ENCODE peak calls at places on chromosomes 3 and 15, in four cellular contexts. I, H, V and G are unnamed samples.

GRCh38 chr15:90419202-90419601 is 31.2 kb downstream of the IQGAP1 start:
- DNase-seq in I (no peak), V (no peak), H (no peak), G (no peak)

GRCh38 chr15:99239545-99240198 is 9.7 kb downstream of the TTC23 start:
- DNase-seq in V (no peak), H (peak), I (no peak), G (no peak)

GRCh38 chr3:161851941-161852566 is 355.4 kb downstream of the OTOL1 start:
- DNase-seq in H (peak), V (peak), I (peak), G (peak)

GRCh38 chr3:100154171-100154570 is 39.9 kb upstream of the FILIP1L start:
- DNase-seq in H (no peak), I (no peak), V (no peak), G (no peak)

GRCh38 chr3:185470323-185470722 is 28.5 kb downstream of the TMEM41A start:
- DNase-seq in I (no peak), V (peak), H (no peak), G (no peak)

GRCh38 chr3:3307491-3307890 is 128.0 kb upstream of the CRBN start:
- DNase-seq in V (no peak), I (no peak), H (no peak), G (no peak)

GRCh38 chr3:156819842-156820686 is 6.1 kb upstream of the LEKR1 start:
- DNase-seq in I (no peak), V (no peak), H (no peak), G (no peak)

GRCh38 chr3:143831998-143832397 is 16.3 kb downstream of the SLC9A9 start:
- DNase-seq in V (no peak), I (no peak), H (no peak), G (no peak)

GRCh38 chr15:101446527-101447167 is 42.9 kb downstream of the PCSK6 start:
- DNase-seq in I (peak), H (no peak), V (peak), G (no peak)

GRCh38 chr3:190044142-190044541 is 76.6 kb downstream of the P3H2 start:
- DNase-seq in V (no peak), I (no peak), H (no peak), G (no peak)

GRCh38 chr3:113535898-113536297 is 3.5 kb downstream of the SIDT1 start:
- DNase-seq in I (no peak), H (no peak), V (peak), G (peak)

GRCh38 chr15:45186771-45187577 is 792 bp downstream of the SHF start:
- DNase-seq in I (peak), V (no peak), H (no peak), G (no peak)

GRCh38 chr15:92848852-92849598 is 51.1 kb upstream of the CHD2 start:
- DNase-seq in V (peak), I (no peak), H (peak), G (no peak)

GRCh38 chr3:73045391-73045790 is 16.1 kb upstream of the EBLN2 start:
- DNase-seq in H (no peak), I (no peak), V (no peak), G (no peak)

DNA sequence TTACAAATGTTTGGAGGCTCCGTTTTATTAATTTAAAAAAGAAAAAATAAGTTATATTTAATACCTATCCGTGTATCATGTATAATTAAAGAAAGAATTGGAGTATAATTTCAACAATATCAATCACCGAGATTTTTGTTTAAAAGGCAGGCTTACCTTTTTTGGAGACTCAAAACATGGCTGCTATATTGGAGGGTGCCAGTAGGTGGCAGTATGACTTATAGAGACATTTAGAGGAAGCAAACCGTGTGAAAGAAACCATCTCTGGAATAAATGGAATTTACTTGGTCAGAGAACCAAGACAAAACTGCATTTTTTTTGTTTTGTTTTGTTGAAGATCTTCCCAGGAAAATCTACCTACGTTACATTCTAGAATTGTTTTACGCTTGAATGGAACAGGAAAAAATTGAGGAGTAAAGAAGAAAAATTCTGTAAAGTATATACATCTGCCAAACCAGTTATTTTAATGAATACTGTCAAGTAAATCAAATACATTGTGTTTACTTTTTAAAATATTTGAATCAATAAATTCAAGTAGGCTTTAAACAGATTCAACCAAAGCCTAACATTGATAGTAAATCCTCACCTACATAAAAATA is 802.6 kb upstream of the ALCAM start:
- DNase-seq in V (peak), I (peak), H (no peak), G (peak)
- TF ChIP-seq FOXK2 in V (no peak), I (no peak), H (no peak), G (no peak)

GRCh38 chr15:64093627-64094417 is at the start of gene CIAO2A:
- DNase-seq in I (peak), H (peak), V (peak), G (peak)
- TF ChIP-seq SP1 in I (no peak), H (no peak), V (peak), G (no peak)

GRCh38 chr3:40895109-40895508 is 304.2 kb upstream of the CTNNB1 start:
- DNase-seq in H (no peak), V (no peak), I (no peak), G (no peak)

GRCh38 chr3:40901298-40901697 is 298.0 kb upstream of the CTNNB1 start:
- DNase-seq in H (no peak), V (no peak), I (no peak), G (no peak)

GRCh38 chr3:40899286-40899712 is 300.0 kb upstream of the CTNNB1 start:
- DNase-seq in I (peak), H (no peak), V (no peak), G (no peak)
- TF ChIP-seq FOXK2 in I (no peak), H (no peak), V (no peak), G (no peak)

DNA sequence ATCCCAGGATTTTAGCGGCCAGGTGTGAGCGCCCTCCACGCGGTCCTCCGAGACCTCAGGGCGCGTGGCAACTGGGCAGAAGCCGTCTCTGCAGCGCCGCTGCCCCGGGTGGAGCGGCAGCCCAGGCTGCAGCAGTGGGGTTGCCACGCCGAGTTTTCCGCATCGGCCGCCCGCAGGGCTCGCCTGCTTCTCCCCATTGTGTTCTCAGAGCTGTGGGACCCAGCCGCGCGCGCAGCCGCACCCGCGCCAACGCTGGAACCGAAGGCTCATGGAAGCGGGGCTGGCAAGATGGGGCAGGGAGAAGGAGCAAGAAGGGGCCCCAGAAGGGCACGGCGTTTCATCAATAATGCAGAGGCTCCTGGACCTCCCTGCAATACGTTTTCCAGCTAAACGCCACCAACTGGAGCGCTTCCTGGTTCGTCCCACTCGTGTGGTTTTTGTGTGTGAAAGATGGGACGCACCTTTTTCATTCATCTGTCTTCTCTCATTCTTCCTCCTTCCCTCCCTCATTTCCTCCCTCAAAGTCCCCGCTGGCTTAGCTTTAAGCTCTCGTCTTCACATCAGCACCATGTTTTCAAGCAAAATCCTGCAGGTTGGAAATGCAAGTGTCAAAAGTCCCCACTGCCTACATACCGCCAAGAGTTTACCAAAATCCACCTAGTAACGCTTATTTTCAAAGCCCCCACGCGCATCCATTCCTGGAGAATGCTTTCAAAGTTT is 1.2 kb downstream of the ROBO1 start:
- DNase-seq in H (no peak), I (no peak), V (no peak), G (peak)
- TF ChIP-seq SP1 in H (no peak), I (no peak), V (no peak), G (no peak)